ENCODE peak calls at places on chromosomes 13 and 19, in nine cellular contexts. J is upper lobe of right lung, U is fibroblast of pulmonary artery, M is fibroblast of mammary gland, C is mesendoderm, V is brain microvascular endothelial cell, P is breast epithelium, A is GM23248, T is lower leg skin. E is an unnamed sample.

GRCh38 chr13:30111810-30112209 is 195.5 kb downstream of the KATNAL1 start:
- DNase-seq in J (no peak), U (no peak), M (no peak), C (peak), V (no peak), P (no peak), A (peak), T (no peak), E (no peak)

GRCh38 chr13:109135018-109135417 is 505.6 kb downstream of the MYO16 start:
- DNase-seq in J (no peak), U (no peak), M (peak), C (peak), V (no peak), P (no peak), A (no peak), T (no peak), E (no peak)

GRCh38 chr19:3506384-3507340 is 551 bp downstream of the FZR1 start:
- DNase-seq in J (peak), U (no peak), M (no peak), C (no peak), V (peak), P (peak), A (peak), T (peak), E (no peak)

GRCh38 chr13:24274452-24274971 is 34.9 kb upstream of the C1QTNF9 start:
- DNase-seq in J (peak), U (peak), M (no peak), C (no peak), V (no peak), P (no peak), A (no peak), T (no peak), E (no peak)

GRCh38 chr19:39858541-39858940 is 12.4 kb upstream of the FBL start:
- DNase-seq in J (peak), U (no peak), M (peak), C (peak), V (no peak), P (no peak), A (no peak), T (no peak), E (no peak)

GRCh38 chr13:84400711-84401110 is 518.4 kb upstream of the SLITRK1 start:
- DNase-seq in J (no peak), U (peak), M (peak), C (no peak), V (peak), P (no peak), A (peak), T (no peak), E (no peak)

GRCh38 chr13:44243198-44243852 is 130.3 kb upstream of the SERP2 start:
- DNase-seq in J (no peak), U (peak), M (peak), C (peak), V (peak), P (peak), A (peak), T (no peak), E (peak)

GRCh38 chr19:19110410-19111137 is 27.7 kb downstream of the TMEM161A start:
- DNase-seq in J (no peak), U (no peak), M (no peak), C (no peak), V (peak), P (no peak), A (no peak), T (no peak), E (no peak)

GRCh38 chr19:21699197-21699596 is 68.2 kb downstream of the ZNF100 start:
- DNase-seq in J (no peak), U (no peak), M (no peak), C (peak), V (no peak), P (no peak), A (no peak), T (no peak), E (no peak)

GRCh38 chr19:14073232-14073924 is 792 bp downstream of the MISP3 start:
- DNase-seq in J (peak), U (peak), M (peak), C (peak), V (peak), P (peak), A (peak), T (no peak), E (peak)

GRCh38 chr13:90500569-90500968 is 846.9 kb upstream of the MIR17HG start:
- DNase-seq in J (no peak), U (no peak), M (no peak), C (peak), V (no peak), P (no peak), A (no peak), T (no peak), E (no peak)

DNA sequence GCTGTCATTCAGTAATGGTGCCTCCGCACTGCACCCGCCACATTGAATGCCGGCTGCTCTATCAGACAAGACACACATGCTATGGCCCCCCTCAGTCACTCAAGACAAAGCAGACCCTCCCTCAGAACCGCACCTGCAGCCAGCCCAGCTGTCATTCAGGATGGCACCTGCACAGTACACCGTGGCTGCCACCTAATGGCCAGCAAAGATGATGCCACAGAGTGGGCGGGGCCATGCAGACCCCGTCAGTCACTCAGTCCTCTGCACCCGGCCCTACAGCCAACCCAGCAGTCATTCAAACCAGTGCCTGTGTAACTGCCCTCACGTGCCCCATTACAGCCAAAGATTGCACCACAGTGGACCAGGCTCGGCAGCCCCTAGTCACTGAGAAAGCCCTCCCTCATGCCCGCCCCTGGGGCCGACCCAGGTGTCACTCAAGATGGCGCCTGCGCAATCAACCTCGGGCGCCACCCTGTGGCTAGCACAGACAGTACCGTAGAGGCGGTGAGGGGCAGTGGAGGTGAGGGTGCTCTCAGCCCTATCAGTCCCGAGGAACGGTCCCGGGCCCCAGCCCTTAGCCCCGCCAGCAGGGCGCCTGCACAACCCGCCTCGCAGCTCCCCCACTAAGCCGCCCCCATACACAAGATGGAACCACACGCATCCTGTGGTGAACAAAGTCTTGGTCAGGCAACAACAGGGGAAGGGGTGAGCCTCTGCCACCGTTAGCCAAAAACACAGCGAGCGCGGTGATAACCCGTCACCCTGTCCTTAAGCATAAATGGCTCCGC is 2.4 kb downstream of the PEG3 start:
- DNase-seq in J (peak), U (peak), M (peak), C (peak), V (peak), P (peak), A (peak), T (peak), E (peak)
- H3K4me3 ChIP-seq in J (peak), U (peak), M (peak), C (peak), V (no peak), P (peak), A (peak), T (peak), E (peak)

GRCh38 chr13:32737679-32738078 is 151.4 kb downstream of the PDS5B start:
- DNase-seq in J (no peak), U (no peak), M (no peak), C (no peak), V (no peak), P (no peak), A (peak), T (no peak), E (no peak)
- H3K4me3 ChIP-seq in J (peak), U (peak), M (peak), C (no peak), V (no peak), P (peak), A (peak), T (no peak), E (peak)

DNA sequence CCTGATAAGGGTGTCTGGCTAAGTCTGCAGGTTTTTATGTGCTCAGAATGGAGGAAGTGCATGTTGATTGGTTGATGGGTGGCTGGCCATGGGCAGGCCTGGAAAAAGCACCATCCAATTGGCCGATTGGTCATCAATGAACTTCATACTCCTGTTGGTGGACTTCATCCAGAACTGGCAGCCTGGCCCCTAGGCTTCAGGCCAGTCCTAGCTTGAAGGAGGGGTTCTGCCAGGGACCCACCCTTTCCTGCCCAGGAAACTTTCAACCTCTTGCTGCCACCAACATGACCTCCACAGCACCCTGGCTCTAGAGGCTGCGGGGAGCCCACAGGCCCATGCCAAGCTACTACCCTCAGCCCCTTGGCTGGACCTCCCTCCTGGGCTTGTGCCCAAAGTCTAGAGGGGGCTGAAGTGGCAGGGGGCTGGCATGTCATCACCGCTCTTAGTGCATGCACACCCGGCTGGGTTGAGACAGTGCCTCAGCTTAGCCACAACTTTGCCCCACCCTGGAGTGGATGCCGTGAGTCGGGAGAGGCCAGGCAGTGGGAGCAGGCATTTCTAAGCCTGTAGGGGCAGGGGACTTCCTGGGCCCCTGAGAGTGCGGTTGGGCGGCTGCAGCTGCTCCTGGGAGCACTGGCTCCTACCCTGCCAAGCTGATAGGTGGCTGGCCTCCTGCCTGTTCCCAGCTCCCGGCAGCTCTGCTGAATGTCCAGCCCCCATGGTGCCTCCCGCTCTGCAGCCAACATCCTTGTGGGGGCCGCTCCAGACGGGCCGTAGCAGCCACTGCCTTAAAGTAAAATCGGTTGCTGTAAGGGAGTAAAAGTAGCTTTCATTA is 13.2 kb downstream of the DNAJC15 start:
- DNase-seq in J (peak), U (peak), M (no peak), C (peak), V (no peak), P (no peak), A (no peak), T (no peak), E (no peak)
- H3K4me3 ChIP-seq in J (no peak), U (no peak), M (no peak), C (no peak), V (no peak), P (no peak), A (no peak), T (no peak), E (peak)

DNA sequence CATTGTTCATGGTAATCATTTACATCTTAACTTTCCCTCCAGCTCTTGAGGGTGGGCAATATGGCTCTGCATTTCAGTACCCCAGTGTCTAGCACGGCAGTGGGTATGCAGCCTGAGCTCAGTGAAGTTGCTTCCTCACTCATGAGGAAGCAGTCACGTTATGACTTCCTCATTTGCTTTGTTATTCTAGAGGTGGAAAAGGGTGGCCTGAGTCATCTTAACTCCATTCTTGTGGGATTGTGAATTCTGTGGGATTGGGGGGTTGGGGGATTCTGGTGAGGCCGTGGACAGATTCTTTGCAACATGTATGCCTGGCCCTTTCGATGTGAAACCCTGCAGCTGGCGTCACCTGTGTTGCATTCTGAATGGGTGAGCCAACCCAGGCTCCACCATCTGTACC is 406.7 kb upstream of the ZNF507 start:
- DNase-seq in J (no peak), U (no peak), M (no peak), C (no peak), V (no peak), P (no peak), A (no peak), T (no peak), E (no peak)
- H3K4me3 ChIP-seq in J (no peak), U (no peak), M (no peak), C (no peak), V (no peak), P (no peak), A (no peak), T (no peak), E (no peak)

GRCh38 chr19:16075430-16076153 is 703 bp upstream of the TPM4 start:
- DNase-seq in J (peak), U (no peak), M (peak), C (peak), V (no peak), P (peak), A (no peak), T (no peak), E (peak)

GRCh38 chr19:16078759-16079707 is 2.7 kb downstream of the TPM4 start:
- DNase-seq in J (peak), U (peak), M (peak), C (peak), V (peak), P (peak), A (peak), T (no peak), E (no peak)

GRCh38 chr19:16076958-16077611 is 790 bp downstream of the TPM4 start:
- DNase-seq in J (peak), U (no peak), M (no peak), C (peak), V (no peak), P (peak), A (peak), T (peak), E (no peak)

GRCh38 chr19:16076154-16076957 is at the start of gene TPM4:
- DNase-seq in J (peak), U (peak), M (peak), C (peak), V (peak), P (peak), A (peak), T (peak), E (peak)

GRCh38 chr19:16078311-16078758 is 2.0 kb downstream of the TPM4 start:
- DNase-seq in J (peak), U (no peak), M (peak), C (peak), V (no peak), P (peak), A (peak), T (no peak), E (peak)
- H3K4me3 ChIP-seq in J (peak), U (peak), M (peak), C (peak), V (peak), P (peak), A (peak), T (no peak), E (peak)

DNA sequence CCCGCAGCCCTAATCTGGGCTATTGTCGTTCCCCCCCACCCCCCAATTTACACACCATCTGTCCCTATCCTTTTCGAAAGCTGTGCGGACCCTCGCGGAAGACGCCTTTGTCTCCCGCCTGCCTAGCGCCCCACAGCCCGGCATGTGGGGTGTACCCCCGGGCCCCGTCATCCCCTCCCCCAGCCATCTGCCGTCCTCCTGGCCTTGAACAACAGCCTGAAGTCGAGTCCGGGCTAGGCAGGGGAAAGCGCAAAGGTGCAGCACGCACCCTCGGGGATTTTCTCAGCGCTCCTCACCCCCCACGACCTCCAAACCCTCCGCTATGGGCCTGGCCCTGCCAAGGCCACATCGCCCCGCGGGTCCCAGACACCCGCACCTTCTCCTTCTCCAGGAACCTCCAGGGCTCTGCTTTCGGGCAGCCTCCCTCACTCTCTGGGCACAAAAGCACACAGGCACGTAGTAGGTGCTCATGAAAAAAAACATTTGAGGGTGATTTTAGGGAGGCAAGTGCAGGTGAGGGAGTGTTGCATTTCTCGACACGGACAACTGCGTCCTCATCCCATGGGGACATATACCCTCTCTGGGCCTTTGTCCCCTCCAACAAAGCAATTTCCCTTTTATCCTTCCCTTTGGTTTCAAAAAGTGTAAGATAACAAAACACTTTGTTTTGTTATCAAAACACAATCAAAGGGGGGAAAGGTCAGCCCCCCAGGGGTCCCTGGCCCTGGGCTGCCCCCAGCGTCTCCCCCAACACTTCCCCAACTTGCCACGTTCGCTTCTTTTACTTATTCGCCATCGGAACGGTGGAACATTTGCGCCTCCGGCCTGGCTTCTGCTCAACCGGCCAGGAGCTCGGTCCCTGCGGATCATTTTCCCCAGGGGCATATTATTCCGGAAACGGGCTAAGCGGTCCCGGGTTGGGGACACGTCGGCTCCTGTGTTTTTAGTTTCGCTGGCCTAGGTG is 16.4 kb downstream of the CCDC124 start:
- DNase-seq in J (no peak), U (no peak), M (no peak), C (no peak), V (no peak), P (no peak), A (no peak), T (no peak), E (no peak)
- H3K4me3 ChIP-seq in J (no peak), U (no peak), M (no peak), C (no peak), V (no peak), P (peak), A (peak), T (no peak), E (peak)

GRCh38 chr19:821228-821975 is at the start of gene PLPPR3:
- DNase-seq in J (no peak), U (no peak), M (no peak), C (no peak), V (no peak), P (no peak), A (no peak), T (no peak), E (no peak)
- H3K4me3 ChIP-seq in J (peak), U (peak), M (no peak), C (peak), V (peak), P (peak), A (peak), T (peak), E (peak)

GRCh38 chr13:106517151-106517847 is 18.2 kb downstream of the EFNB2 start:
- DNase-seq in J (no peak), U (no peak), M (no peak), C (no peak), V (no peak), P (no peak), A (no peak), T (no peak), E (no peak)

GRCh38 chr13:106513608-106514007 is 21.9 kb downstream of the EFNB2 start:
- DNase-seq in J (no peak), U (no peak), M (no peak), C (no peak), V (no peak), P (no peak), A (no peak), T (no peak), E (no peak)

GRCh38 chr13:106514928-106515634 is 20.4 kb downstream of the EFNB2 start:
- DNase-seq in J (no peak), U (no peak), M (no peak), C (no peak), V (no peak), P (no peak), A (no peak), T (no peak), E (no peak)

GRCh38 chr13:106515635-106516254 is 19.7 kb downstream of the EFNB2 start:
- DNase-seq in J (no peak), U (no peak), M (no peak), C (no peak), V (no peak), P (no peak), A (no peak), T (no peak), E (no peak)

DNA sequence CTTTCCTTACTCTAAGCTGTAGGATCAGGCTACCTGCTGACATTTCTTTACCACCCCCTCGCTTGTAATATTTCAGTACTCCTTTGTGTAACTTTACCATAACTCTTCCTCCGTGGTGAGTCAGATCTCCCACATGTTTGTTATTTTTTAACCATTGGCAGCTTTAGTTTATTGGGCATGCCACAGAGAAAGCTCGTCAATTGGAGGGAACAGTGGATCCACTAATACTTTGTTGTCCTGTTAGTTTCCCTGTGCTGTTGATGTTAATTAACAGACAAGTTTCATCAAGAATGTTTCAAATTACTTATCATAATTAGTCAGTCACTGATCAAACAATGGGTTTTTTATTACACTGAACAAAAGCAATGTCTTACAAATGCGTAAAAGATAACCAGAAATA is 22.4 kb downstream of the EFNB2 start:
- DNase-seq in J (no peak), U (peak), M (peak), C (no peak), V (peak), P (no peak), A (peak), T (no peak), E (no peak)
- H3K4me3 ChIP-seq in J (no peak), U (no peak), M (no peak), C (no peak), V (no peak), P (no peak), A (no peak), T (no peak), E (peak)